ENCODE peak calls at places on chromosomes 2 and 18, in four cellular contexts. One of them, this sample, is unnamed.

GRCh38 chr2:43011142-43011491 is 215.3 kb downstream of the ZFP36L2 start:
- DNase-seq in natural killer cell: no peak
- DNase-seq in astrocyte: no peak
- DNase-seq in foreskin fibroblast: no peak
- DNase-seq in this sample: no peak

GRCh38 chr2:231545105-231545902 is 15.1 kb upstream of the NMUR1 start:
- DNase-seq in natural killer cell: peak; percentile 62
- DNase-seq in foreskin fibroblast: no peak
- DNase-seq in astrocyte: peak; percentile 83
- DNase-seq in this sample: no peak

GRCh38 chr2:61423714-61424113 is 47.2 kb downstream of the USP34 start:
- DNase-seq in foreskin fibroblast: peak; percentile 71
- DNase-seq in astrocyte: peak; percentile 26
- DNase-seq in natural killer cell: no peak
- DNase-seq in this sample: peak; percentile 58

GRCh38 chr2:8966123-8966908 is 37.2 kb downstream of the MBOAT2 start:
- DNase-seq in astrocyte: peak; percentile 64
- DNase-seq in foreskin fibroblast: peak; percentile 30
- DNase-seq in natural killer cell: no peak
- DNase-seq in this sample: no peak

GRCh38 chr18:24811963-24812681 is 351.7 kb downstream of the HRH4 start:
- DNase-seq in natural killer cell: no peak
- DNase-seq in astrocyte: no peak
- DNase-seq in foreskin fibroblast: no peak
- DNase-seq in this sample: no peak

GRCh38 chr2:226660524-226660923 is 139.1 kb downstream of the IRS1 start:
- DNase-seq in astrocyte: peak; percentile 81
- DNase-seq in foreskin fibroblast: peak; percentile 91
- DNase-seq in natural killer cell: no peak
- DNase-seq in this sample: peak; percentile 66

GRCh38 chr2:228798931-228799588 is 472.0 kb downstream of the PID1 start:
- DNase-seq in astrocyte: no peak
- DNase-seq in foreskin fibroblast: no peak
- DNase-seq in natural killer cell: no peak
- DNase-seq in this sample: no peak

GRCh38 chr18:43141208-43141607 is 25.7 kb upstream of the RIT2 start:
- DNase-seq in astrocyte: no peak
- DNase-seq in natural killer cell: no peak
- DNase-seq in foreskin fibroblast: no peak
- DNase-seq in this sample: no peak

GRCh38 chr2:98739020-98739419 is 8.1 kb upstream of the MGAT4A start:
- DNase-seq in astrocyte: no peak
- DNase-seq in foreskin fibroblast: no peak
- DNase-seq in natural killer cell: no peak
- DNase-seq in this sample: no peak

DNA sequence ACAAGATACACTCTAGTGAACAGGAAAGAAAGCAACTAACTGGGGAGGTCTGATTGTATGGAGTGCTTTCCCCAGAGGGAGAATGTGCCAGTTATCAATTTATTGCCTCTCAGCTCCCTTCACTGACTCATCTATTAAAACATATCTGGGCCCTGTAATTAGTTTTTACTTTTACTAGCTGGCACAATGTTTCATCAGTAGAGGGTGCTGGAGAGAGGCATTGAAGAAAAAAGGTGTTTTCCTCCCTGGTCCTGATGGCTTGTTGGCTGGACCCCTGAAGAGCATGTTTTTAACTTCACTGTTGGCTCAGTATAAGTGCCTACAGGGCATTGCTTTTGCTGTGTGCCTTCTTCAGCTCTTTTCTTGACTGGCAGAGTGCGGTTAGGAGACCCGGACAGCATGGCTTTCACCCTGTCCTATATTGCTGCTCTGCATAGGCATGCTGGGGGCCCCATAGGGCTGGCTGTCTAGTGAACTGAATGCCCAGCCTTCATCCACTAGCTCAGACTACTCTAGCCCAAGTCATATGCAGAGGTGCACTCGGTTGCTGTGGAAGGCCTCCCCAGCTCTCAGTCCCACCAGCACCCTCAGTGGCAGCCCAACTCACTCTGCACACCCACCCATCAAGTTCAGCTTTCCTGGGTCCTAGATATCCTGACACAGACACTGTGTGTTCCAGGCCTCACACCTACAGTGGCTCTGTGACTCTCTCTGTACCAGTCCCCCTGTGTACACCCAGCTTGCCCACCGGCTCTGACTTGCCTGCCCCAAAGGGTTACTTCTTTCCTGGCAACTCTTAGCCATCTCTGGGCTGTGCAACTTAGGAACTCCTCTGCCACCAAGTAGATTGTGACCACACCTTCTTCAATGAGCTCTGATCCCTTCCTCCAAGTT is 62.3 kb upstream of the ACYP2 start:
- DNase-seq in foreskin fibroblast: peak; percentile 52
- DNase-seq in astrocyte: no peak
- DNase-seq in natural killer cell: no peak
- DNase-seq in this sample: peak; percentile 50
- TF ChIP-seq CTCF in foreskin fibroblast: peak; percentile 26
- TF ChIP-seq CTCF in astrocyte: no peak
- TF ChIP-seq CTCF in natural killer cell: no peak
- TF ChIP-seq CTCF in this sample: peak; percentile 67

GRCh38 chr18:32469190-32469611 is 1.5 kb downstream of the GAREM1 start:
- DNase-seq in foreskin fibroblast: peak; percentile 67
- DNase-seq in astrocyte: peak; percentile 15
- DNase-seq in natural killer cell: no peak
- DNase-seq in this sample: peak; percentile 2
- TF ChIP-seq CTCF in foreskin fibroblast: no peak
- TF ChIP-seq CTCF in astrocyte: peak; percentile 11
- TF ChIP-seq CTCF in natural killer cell: no peak
- TF ChIP-seq CTCF in this sample: peak; percentile 9

GRCh38 chr2:195498176-195498575 is 158.8 kb upstream of the SLC39A10 start:
- DNase-seq in astrocyte: no peak
- DNase-seq in foreskin fibroblast: peak; percentile 56
- DNase-seq in natural killer cell: peak; percentile 34
- DNase-seq in this sample: no peak
- TF ChIP-seq CTCF in astrocyte: no peak
- TF ChIP-seq CTCF in foreskin fibroblast: peak; percentile 38
- TF ChIP-seq CTCF in natural killer cell: peak; percentile 48
- TF ChIP-seq CTCF in this sample: peak; percentile 66

GRCh38 chr2:48601349-48601748 is 16.3 kb upstream of the GTF2A1L start:
- DNase-seq in natural killer cell: no peak
- DNase-seq in astrocyte: peak; percentile 17
- DNase-seq in foreskin fibroblast: no peak
- DNase-seq in this sample: no peak
- TF ChIP-seq CTCF in natural killer cell: no peak
- TF ChIP-seq CTCF in astrocyte: peak; percentile 53
- TF ChIP-seq CTCF in foreskin fibroblast: peak; percentile 46
- TF ChIP-seq CTCF in this sample: peak; percentile 69

DNA sequence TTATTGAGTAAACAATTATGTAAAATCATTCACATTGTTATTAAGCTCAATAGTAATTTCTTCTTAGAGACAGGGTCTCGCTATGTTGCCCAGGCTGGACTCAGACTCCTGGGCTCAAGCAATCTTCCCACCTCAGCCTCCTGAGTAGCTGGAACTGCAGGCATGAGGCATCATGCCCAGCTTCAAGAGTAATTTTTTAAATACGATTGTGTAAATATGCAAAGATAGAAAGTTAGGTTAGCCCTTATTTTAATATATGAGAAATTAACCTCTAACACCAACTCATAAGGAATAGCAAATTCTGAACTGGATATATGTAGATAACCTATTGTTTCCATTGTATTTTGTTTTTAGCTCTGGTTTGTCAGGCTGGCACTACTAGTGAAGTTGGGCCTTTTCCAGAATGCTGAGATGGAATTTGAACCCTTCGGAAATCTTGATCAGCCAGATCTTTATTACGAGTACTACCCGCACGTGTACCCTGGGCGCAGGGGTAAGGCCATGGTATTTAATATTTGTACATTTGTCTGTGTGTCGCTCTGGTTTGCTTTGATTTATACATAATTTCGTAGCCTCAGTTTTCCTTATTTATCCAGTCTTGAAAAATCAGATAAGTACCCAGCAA is 44.8 kb downstream of the TRAPPC12 start:
- DNase-seq in foreskin fibroblast: no peak
- DNase-seq in natural killer cell: no peak
- DNase-seq in astrocyte: no peak
- DNase-seq in this sample: no peak
- TF ChIP-seq CTCF in foreskin fibroblast: no peak
- TF ChIP-seq CTCF in natural killer cell: peak; percentile 68
- TF ChIP-seq CTCF in astrocyte: no peak
- TF ChIP-seq CTCF in this sample: peak; percentile 61

GRCh38 chr18:48136051-48136543 is 205.6 kb upstream of the SMAD2 start:
- DNase-seq in natural killer cell: no peak
- DNase-seq in astrocyte: no peak
- DNase-seq in foreskin fibroblast: peak; percentile 11
- DNase-seq in this sample: no peak
- TF ChIP-seq CTCF in natural killer cell: no peak
- TF ChIP-seq CTCF in astrocyte: no peak
- TF ChIP-seq CTCF in foreskin fibroblast: no peak
- TF ChIP-seq CTCF in this sample: no peak

GRCh38 chr2:64888591-64889309 is 100.4 kb upstream of the SLC1A4 start:
- DNase-seq in natural killer cell: no peak
- DNase-seq in foreskin fibroblast: peak; percentile 74
- DNase-seq in astrocyte: peak; percentile 49
- DNase-seq in this sample: peak; percentile 52
- TF ChIP-seq CTCF in natural killer cell: no peak
- TF ChIP-seq CTCF in foreskin fibroblast: peak; percentile 52
- TF ChIP-seq CTCF in astrocyte: peak; percentile 53
- TF ChIP-seq CTCF in this sample: peak; percentile 66